ENCODE peak calls at places on chromosomes 4 and X, in four cellular contexts. V is IMR-90; G is mammary epithelial cell; D is CD8-positive, alpha-beta T cell. L is an unnamed sample.

GRCh38 chr4:26235500-26235899 is 85.3 kb upstream of the RBPJ start:
- DNase-seq in V (peak; percentile 75), G (peak; percentile 49), D (no peak), L (no peak)

GRCh38 chr4:156388826-156389225 is 435.2 kb upstream of the CTSO start:
- DNase-seq in V (peak; percentile 2), G (no peak), D (no peak), L (no peak)

GRCh38 chr4:142656178-142656577 is 189.9 kb downstream of the INPP4B start:
- DNase-seq in V (no peak), G (peak; percentile 48), D (no peak), L (no peak)

GRCh38 chrX:9788908-9789307 is 2.7 kb downstream of the SHROOM2 start:
- DNase-seq in V (peak; percentile 55), G (no peak), D (no peak), L (no peak)

GRCh38 chrX:115589419-115589818 is 28.4 kb downstream of the PLS3 start:
- DNase-seq in V (no peak), G (peak; percentile 84), D (no peak), L (no peak)

GRCh38 chrX:49761481-49761880 is 65.7 kb upstream of the PAGE1 start:
- DNase-seq in V (peak; percentile 12), G (no peak), D (no peak), L (no peak)

GRCh38 chrX:81336455-81337144 is 134.7 kb downstream of the SH3BGRL start:
- DNase-seq in V (peak; percentile 55), G (no peak), D (no peak), L (no peak)

GRCh38 chrX:74422576-74423288 is 1.4 kb downstream of the SLC16A2 start:
- DNase-seq in V (peak; percentile 66), G (peak; percentile 54), D (no peak), L (no peak)

GRCh38 chr4:123870283-123870876 is 473.8 kb downstream of the SPRY1 start:
- DNase-seq in V (no peak), G (no peak), D (no peak), L (no peak)

GRCh38 chr4:163343604-163344146 is at the start of gene NPY5R:
- DNase-seq in V (no peak), G (no peak), D (no peak), L (no peak)

GRCh38 chr4:7826176-7826908 is 113.3 kb downstream of the AFAP1 start:
- DNase-seq in V (no peak), G (no peak), D (no peak), L (no peak)

GRCh38 chr4:35934370-35934981 is 309.8 kb downstream of the ARAP2 start:
- DNase-seq in V (peak; percentile 1), G (peak; percentile 4), D (no peak), L (no peak)

GRCh38 chr4:1987721-1988326 is 20.9 kb downstream of the NELFA start:
- DNase-seq in V (no peak), G (no peak), D (no peak), L (no peak)

GRCh38 chr4:6369924-6370645 is 100.4 kb downstream of the WFS1 start:
- DNase-seq in V (no peak), G (no peak), D (no peak), L (no peak)

GRCh38 chr4:41646862-41647261 is 101.7 kb downstream of the PHOX2B start:
- DNase-seq in V (no peak), G (no peak), D (no peak), L (no peak)

GRCh38 chr4:102311407-102311806 is 33.9 kb downstream of the SLC39A8 start:
- DNase-seq in V (no peak), G (no peak), D (no peak), L (no peak)

GRCh38 chr4:23036503-23036902 is 343.8 kb downstream of the GBA3 start:
- DNase-seq in V (no peak), G (no peak), D (no peak), L (no peak)

GRCh38 chr4:74056858-74057562 is 18.5 kb upstream of the CXCL3 start:
- DNase-seq in V (peak; percentile 95), G (peak; percentile 62), D (no peak), L (no peak)

GRCh38 chrX:17876135-17876534 is 15.0 kb upstream of the RAI2 start:
- DNase-seq in V (no peak), G (no peak), D (no peak), L (no peak)

GRCh38 chrX:68490644-68491043 is 8.2 kb upstream of the YIPF6 start:
- DNase-seq in V (peak; percentile 14), G (peak; percentile 30), D (no peak), L (no peak)

GRCh38 chr4:142671516-142671915 is 174.6 kb downstream of the INPP4B start:
- DNase-seq in V (no peak), G (no peak), D (no peak), L (no peak)

GRCh38 chr4:84673475-84674230 is 90.7 kb downstream of the CDS1 start:
- DNase-seq in V (peak; percentile 92), G (peak; percentile 76), D (no peak), L (no peak)

GRCh38 chrX:23822397-23822796 is 39.4 kb downstream of the SAT1 start:
- DNase-seq in V (peak; percentile 57), G (no peak), D (no peak), L (no peak)

GRCh38 chr4:1033840-1034551 is 22.6 kb downstream of the FGFRL1 start:
- DNase-seq in V (peak; percentile 18), G (no peak), D (no peak), L (no peak)

GRCh38 chr4:140726776-140727500 is 29.2 kb downstream of the TBC1D9 start:
- DNase-seq in V (peak; percentile 28), G (peak; percentile 40), D (no peak), L (no peak)

GRCh38 chr4:140724780-140725179 is 31.4 kb downstream of the TBC1D9 start:
- DNase-seq in V (peak; percentile 11), G (no peak), D (no peak), L (no peak)

GRCh38 chr4:140721088-140721421 is 35.1 kb downstream of the TBC1D9 start:
- DNase-seq in V (no peak), G (no peak), D (no peak), L (no peak)

GRCh38 chr4:140730108-140730507 is 26.1 kb downstream of the TBC1D9 start:
- DNase-seq in V (no peak), G (no peak), D (no peak), L (no peak)

DNA sequence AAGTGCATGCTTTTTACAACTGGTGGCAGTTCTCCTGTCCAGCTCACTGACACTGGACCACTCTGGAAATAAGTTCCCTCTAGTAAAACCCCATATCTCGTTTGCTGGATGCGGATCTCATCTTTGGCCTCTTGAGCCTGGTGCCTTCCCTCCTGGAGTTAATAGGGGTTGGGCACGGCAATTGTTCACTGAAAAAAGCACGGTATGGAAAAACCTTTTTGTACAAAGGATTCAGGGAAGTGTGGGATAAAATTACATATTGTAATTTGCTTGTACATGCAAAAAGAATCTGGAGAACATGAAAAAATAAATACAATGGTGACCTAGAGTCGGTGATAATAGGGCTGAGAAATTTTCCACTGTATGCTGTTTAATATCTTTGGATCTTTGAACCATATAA is 30.6 kb downstream of the TBC1D9 start:
- DNase-seq in V (no peak), G (no peak), D (no peak), L (no peak)
- H3K27ac ChIP-seq in V (no peak overlapping the region), G (no peak overlapping the region), D (no peak overlapping the region), L (no peak overlapping the region)

GRCh38 chrX:97844161-97844560 is 960.5 kb downstream of the RPA4 start:
- DNase-seq in V (no peak), G (no peak), D (no peak), L (no peak)

GRCh38 chrX:97845451-97845850 is 961.7 kb downstream of the RPA4 start:
- DNase-seq in V (no peak), G (no peak), D (no peak), L (no peak)

GRCh38 chrX:97843200-97843811 is 959.6 kb downstream of the RPA4 start:
- DNase-seq in V (no peak), G (no peak), D (no peak), L (no peak)

GRCh38 chrX:97846228-97846627 is 962.5 kb downstream of the RPA4 start:
- DNase-seq in V (no peak), G (no peak), D (no peak), L (no peak)

GRCh38 chrX:97844943-97845342 is 961.2 kb downstream of the RPA4 start:
- DNase-seq in V (no peak), G (no peak), D (no peak), L (no peak)
- H3K4me1 ChIP-seq in V (no peaks in the 10 kb centered on the region), G (no peaks in the 10 kb centered on the region), D (no peaks in the 10 kb centered on the region), L (no peaks in the 10 kb centered on the region)

GRCh38 chrX:48076343-48076742 is 4.9 kb upstream of the ZNF630 start:
- DNase-seq in V (no peak), G (no peak), D (no peak), L (no peak)

GRCh38 chrX:48068096-48068887 is 3.1 kb downstream of the ZNF630 start:
- DNase-seq in V (no peak), G (no peak), D (no peak), L (no peak)

GRCh38 chrX:48071064-48071985 is at the start of gene ZNF630:
- DNase-seq in V (peak; percentile 6), G (peak; percentile 47), D (peak; percentile 58), L (no peak)

DNA sequence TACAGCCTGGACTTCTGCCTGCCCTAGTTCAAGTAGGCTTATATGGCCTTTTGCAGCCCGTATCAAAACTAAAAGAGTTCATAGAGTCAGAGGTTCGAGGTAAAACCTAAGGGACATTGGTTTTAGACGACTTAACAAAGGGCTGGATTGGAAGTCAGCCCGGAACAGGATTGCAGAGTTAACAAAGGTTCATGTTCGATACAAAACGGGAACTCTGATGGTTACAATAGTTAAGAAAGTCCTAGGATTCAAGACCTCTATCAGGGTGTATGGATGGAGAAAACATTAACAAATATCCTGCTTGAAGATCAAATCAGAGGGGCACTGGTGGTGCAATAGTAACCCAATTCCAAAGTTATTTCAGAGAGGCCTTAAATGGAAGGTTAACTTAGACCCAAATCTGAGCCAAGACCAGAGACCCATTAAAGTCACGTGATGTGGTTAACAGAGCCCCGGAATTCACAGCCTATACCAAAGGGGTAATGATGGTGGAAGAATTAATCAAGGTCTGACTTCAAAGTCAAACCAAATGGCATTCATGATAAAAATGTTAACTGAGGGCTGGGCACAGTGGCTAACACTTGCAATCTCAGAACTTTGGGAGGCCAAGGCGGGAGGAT is 656 bp upstream of the ZNF630 start:
- DNase-seq in V (no peak), G (no peak), D (no peak), L (no peak)
- H3K27ac ChIP-seq in V (no peak overlapping the region), G (no peak overlapping the region), D (no peak overlapping the region), L (no peak overlapping the region)

GRCh38 chr4:159308571-159309340 is 205.9 kb downstream of the RAPGEF2 start:
- DNase-seq in V (peak; percentile 62), G (peak; percentile 72), D (no peak), L (no peak)
- H3K4me1 ChIP-seq in V (peaks cover 5% of the 10 kb centered on the region), G (peaks cover 19% of the 10 kb centered on the region), D (no peaks in the 10 kb centered on the region), L (no peaks in the 10 kb centered on the region)

GRCh38 chr4:76782837-76783236 is 115.1 kb downstream of the SOWAHB start:
- DNase-seq in V (peak; percentile 85), G (peak; percentile 72), D (no peak), L (no peak)

GRCh38 chr4:76779740-76780459 is 118.0 kb downstream of the SOWAHB start:
- DNase-seq in V (peak; percentile 78), G (no peak), D (no peak), L (no peak)

GRCh38 chr4:76781698-76782595 is 116.0 kb downstream of the SOWAHB start:
- DNase-seq in V (peak; percentile 98), G (peak; percentile 100), D (no peak), L (no peak)

GRCh38 chr4:76783836-76784235 is 114.1 kb downstream of the SOWAHB start:
- DNase-seq in V (no peak), G (no peak), D (no peak), L (no peak)

GRCh38 chr4:76780781-76781697 is 116.9 kb downstream of the SOWAHB start:
- DNase-seq in V (no peak), G (no peak), D (no peak), L (no peak)
- H3K27ac ChIP-seq in V (peak overlapping the region; percentile 42), G (peak overlapping the region; percentile 100), D (no peak overlapping the region), L (no peak overlapping the region)

L was measured in iPS DF 6.9.